ENCODE peak calls at places on chromosomes 16 and 17, in six cellular contexts. Z is IMR-90, K is H1, D is H9, W is mesenchymal stem cell, G is trophoblast cell. M is an unnamed sample.

GRCh38 chr17:67488161-67488560 is 111.1 kb downstream of the PITPNC1 start:
- DNase-seq in Z (no peak), K (no peak), D (peak; percentile 35), W (no peak), G (peak; percentile 30), M (no peak)

GRCh38 chr17:2542456-2542855 is 30.8 kb upstream of the METTL16 start:
- DNase-seq in Z (no peak), K (no peak), D (no peak), W (no peak), G (no peak), M (no peak)

GRCh38 chr16:79430129-79430789 is 170.3 kb downstream of the MAF start:
- DNase-seq in Z (no peak), K (no peak), D (no peak), W (no peak), G (no peak), M (no peak)

GRCh38 chr17:32275060-32276042 is 9.7 kb downstream of the RHBDL3 start:
- DNase-seq in Z (peak; percentile 90), K (no peak), D (peak; percentile 88), W (peak; percentile 88), G (peak; percentile 46), M (no peak)

GRCh38 chr17:47188266-47188665 is 829 bp downstream of the CDC27 start:
- DNase-seq in Z (peak; percentile 73), K (no peak), D (no peak), W (peak; percentile 85), G (peak; percentile 28), M (peak; percentile 9)

GRCh38 chr16:9105189-9105588 is 13.7 kb downstream of the HAPSTR1 start:
- DNase-seq in Z (no peak), K (no peak), D (no peak), W (peak; percentile 30), G (no peak), M (no peak)

GRCh38 chr17:67027031-67027628 is 17.2 kb upstream of the CACNG1 start:
- DNase-seq in Z (peak; percentile 17), K (no peak), D (no peak), W (no peak), G (no peak), M (no peak)

GRCh38 chr16:5428932-5429331 is 331.3 kb upstream of the EEF2KMT start:
- DNase-seq in Z (no peak), K (no peak), D (peak; percentile 76), W (no peak), G (no peak), M (no peak)

GRCh38 chr17:64418506-64419339 is 28.1 kb upstream of the PECAM1 start:
- DNase-seq in Z (peak; percentile 74), K (no peak), D (no peak), W (peak; percentile 79), G (peak; percentile 85), M (peak; percentile 51)

GRCh38 chr16:88906535-88907105 is 40.2 kb upstream of the PABPN1L start:
- DNase-seq in Z (no peak), K (no peak), D (no peak), W (no peak), G (no peak), M (no peak)

GRCh38 chr16:10791048-10791447 is 27.5 kb downstream of the TVP23A start:
- DNase-seq in Z (no peak), K (no peak), D (no peak), W (no peak), G (no peak), M (no peak)

GRCh38 chr17:65797809-65798208 is 236.4 kb upstream of the AXIN2 start:
- DNase-seq in Z (no peak), K (peak; percentile 7), D (peak; percentile 65), W (no peak), G (no peak), M (no peak)

GRCh38 chr16:74466872-74467271 is 45.6 kb upstream of the CLEC18B start:
- DNase-seq in Z (no peak), K (no peak), D (no peak), W (no peak), G (no peak), M (no peak)

GRCh38 chr17:73325527-73325842 is 13.7 kb upstream of the CDC42EP4 start:
- DNase-seq in Z (peak; percentile 63), K (no peak), D (no peak), W (peak; percentile 82), G (no peak), M (no peak)

GRCh38 chr17:75518201-75518600 is 1.9 kb downstream of the TSEN54 start:
- DNase-seq in Z (no peak), K (no peak), D (no peak), W (no peak), G (no peak), M (no peak)

GRCh38 chr17:12528036-12528435 is 137.7 kb upstream of the MYOCD start:
- DNase-seq in Z (no peak), K (no peak), D (no peak), W (no peak), G (no peak), M (no peak)

GRCh38 chr17:4256952-4257351 is 6.8 kb downstream of the ANKFY1 start:
- DNase-seq in Z (no peak), K (no peak), D (no peak), W (no peak), G (no peak), M (no peak)

GRCh38 chr17:78241277-78242023 is 10.0 kb downstream of the TMEM235 start:
- DNase-seq in Z (peak; percentile 47), K (no peak), D (peak; percentile 83), W (peak; percentile 48), G (no peak), M (no peak)

GRCh38 chr16:16865374-16865773 is 486.4 kb downstream of the NPIPA7 start:
- DNase-seq in Z (no peak), K (no peak), D (no peak), W (no peak), G (no peak), M (no peak)

GRCh38 chr16:87878704-87879103 is 9.4 kb upstream of the SLC7A5 start:
- DNase-seq in Z (no peak), K (no peak), D (no peak), W (no peak), G (no peak), M (no peak)

GRCh38 chr17:62186841-62187240 is 121.8 kb upstream of the MED13 start:
- DNase-seq in Z (no peak), K (no peak), D (no peak), W (no peak), G (no peak), M (no peak)

GRCh38 chr16:51441331-51441730 is 290.3 kb upstream of the SALL1 start:
- DNase-seq in Z (no peak), K (no peak), D (no peak), W (no peak), G (no peak), M (no peak)

GRCh38 chr16:51440096-51440495 is 289.0 kb upstream of the SALL1 start:
- DNase-seq in Z (no peak), K (no peak), D (no peak), W (no peak), G (no peak), M (no peak)

GRCh38 chr16:51445250-51445649 is 294.2 kb upstream of the SALL1 start:
- DNase-seq in Z (peak; percentile 13), K (no peak), D (no peak), W (no peak), G (peak; percentile 5), M (no peak)

DNA sequence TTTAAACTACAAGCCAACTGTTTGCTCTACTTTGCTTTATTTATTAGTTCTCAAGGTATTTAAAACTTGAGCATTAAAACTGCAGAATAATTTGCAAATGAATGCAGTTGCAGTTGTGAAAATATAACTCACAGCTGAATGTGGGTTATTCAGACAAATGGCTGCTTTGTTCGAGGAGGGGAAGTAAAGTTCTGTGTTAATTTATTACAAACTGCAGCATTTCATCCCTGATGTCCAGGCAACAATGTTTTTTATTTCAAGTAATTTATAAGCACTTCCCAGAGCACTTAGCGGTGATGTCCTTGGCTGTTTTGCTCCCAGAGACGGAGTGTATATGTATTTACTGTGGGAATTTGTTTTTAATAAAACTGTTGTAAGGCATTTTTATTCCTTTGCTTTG is 291.1 kb upstream of the SALL1 start:
- DNase-seq in Z (no peak), K (no peak), D (no peak), W (no peak), G (no peak), M (no peak)
- H2AFZ ChIP-seq in Z (no peak overlapping the region), K (no peak overlapping the region), D (no peak overlapping the region), W (no peak overlapping the region), G (no peak overlapping the region), M (peak overlapping the region; percentile 69)

GRCh38 chr17:43104665-43105064 is 20.5 kb downstream of the BRCA1 start:
- DNase-seq in Z (no peak), K (no peak), D (no peak), W (no peak), G (no peak), M (no peak)
- H3K14ac ChIP-seq in Z (no peak overlapping the region), K (no peak overlapping the region), D (no peak overlapping the region), W (no peak overlapping the region), G (no peak overlapping the region), M (no peak overlapping the region)

DNA sequence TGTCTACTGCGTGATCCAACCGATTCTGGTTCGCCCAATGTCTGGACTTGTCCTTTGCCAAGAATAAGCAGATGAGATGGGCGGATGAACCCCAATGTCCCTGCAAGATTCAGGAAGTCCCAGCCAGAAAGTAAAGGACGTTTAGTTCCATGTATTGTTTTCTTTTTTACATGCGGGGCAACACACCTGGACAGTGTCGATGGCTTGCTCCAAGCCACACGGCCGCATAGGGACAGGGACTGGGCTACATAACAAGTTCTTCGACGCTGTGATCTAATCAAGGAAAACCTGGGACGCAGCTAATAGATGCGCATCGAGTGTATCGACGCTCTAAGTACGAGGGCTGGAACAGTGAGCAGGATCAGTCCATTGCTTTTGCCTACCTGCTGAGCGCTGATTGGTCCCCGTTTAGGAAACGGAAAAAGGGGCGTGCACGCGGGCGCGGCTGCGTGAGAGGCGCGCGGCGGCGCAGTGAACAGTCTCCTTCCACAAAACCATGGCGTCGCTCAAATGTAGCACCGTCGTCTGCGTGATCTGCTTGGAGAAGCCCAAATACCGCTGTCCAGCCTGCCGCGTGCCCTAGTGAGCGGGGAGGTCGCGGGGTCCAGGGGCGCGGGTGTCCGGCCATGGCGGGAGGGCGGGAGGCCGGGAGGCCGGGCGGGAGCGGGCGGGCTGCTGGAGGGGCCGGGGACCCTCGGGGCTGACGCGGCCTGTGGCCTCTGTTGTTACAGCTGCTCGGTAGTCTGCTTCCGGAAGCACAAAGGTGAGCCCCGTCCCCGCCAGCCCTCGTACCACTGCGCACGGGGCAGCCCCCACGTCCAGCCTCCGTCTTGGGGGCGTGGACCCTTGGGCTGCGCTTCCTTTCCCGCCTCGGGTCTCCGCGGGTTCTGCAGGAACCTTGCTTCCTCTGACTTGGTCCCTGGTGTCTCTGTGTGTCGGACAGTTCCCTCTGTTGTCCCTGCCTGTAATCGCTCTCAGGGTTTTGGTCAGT is at the start of gene ZNHIT3:
- DNase-seq in Z (peak; percentile 93), K (peak; percentile 71), D (peak; percentile 96), W (peak; percentile 96), G (peak; percentile 96), M (peak; percentile 89)
- H3K18ac ChIP-seq in Z (peak within 1 kb of the TSS; percentile 11), K (peak within 1 kb of the TSS; percentile 80), D (no peak within 1 kb of the TSS), W (no peak within 1 kb of the TSS), G (peak within 1 kb of the TSS; percentile 61), M (peak within 1 kb of the TSS; percentile 89)

GRCh38 chr17:38798614-38799500 is 499 bp downstream of the PIP4K2B start:
- DNase-seq in Z (peak; percentile 35), K (no peak), D (peak; percentile 53), W (peak; percentile 67), G (peak; percentile 27), M (peak; percentile 17)
- H2AFZ ChIP-seq in Z (peak overlapping the region; percentile 96), K (no peak overlapping the region), D (no peak overlapping the region), W (peak overlapping the region; percentile 92), G (peak overlapping the region; percentile 59), M (peak overlapping the region; percentile 93)

GRCh38 chr17:40871316-40871715 is 4.3 kb upstream of the KRT12 start:
- DNase-seq in Z (no peak), K (no peak), D (no peak), W (no peak), G (no peak), M (no peak)
- H3K14ac ChIP-seq in Z (no peak overlapping the region), K (no peak overlapping the region), D (no peak overlapping the region), W (no peak overlapping the region), G (no peak overlapping the region), M (no peak overlapping the region)

GRCh38 chr17:81342062-81342699 is 47.1 kb upstream of the SLC38A10 start:
- DNase-seq in Z (no peak), K (no peak), D (no peak), W (peak; percentile 47), G (no peak), M (no peak)
- H3K18ac ChIP-seq in Z (peak overlapping the region; percentile 22), K (peak overlapping the region; percentile 71), D (no peak overlapping the region), W (peak overlapping the region; percentile 97), G (peak overlapping the region; percentile 28), M (peak overlapping the region; percentile 80)